ENCODE peak calls at places on chromosome 18, in eight cellular contexts. H is small intestine; U is IMR-90; X is psoas muscle; B is CD4-positive, alpha-beta memory T cell; F is pancreas; V is mesendoderm; K is endothelial cell of umbilical vein. Q is an unnamed sample.

GRCh38 chr18:27838230-27838629 is 338.7 kb downstream of the CDH2 start:
- DNase-seq in H (no peak), U (no peak), X (no peak), B (no peak), F (no peak), V (no peak), K (no peak), Q (no peak)

GRCh38 chr18:11497585-11497984 is 111.8 kb upstream of the SLC35G4 start:
- DNase-seq in H (no peak), U (peak), X (peak), B (no peak), F (no peak), V (no peak), K (no peak), Q (peak)

GRCh38 chr18:24989760-24990547 is 362.0 kb downstream of the ZNF521 start:
- DNase-seq in H (peak), U (no peak), X (no peak), B (no peak), F (no peak), V (peak), K (peak), Q (no peak)

GRCh38 chr18:42242758-42243157 is 287.7 kb downstream of the PIK3C3 start:
- DNase-seq in H (no peak), U (no peak), X (no peak), B (no peak), F (no peak), V (no peak), K (no peak), Q (no peak)

GRCh38 chr18:77397617-77398016 is 148.0 kb downstream of the GALR1 start:
- DNase-seq in H (no peak), U (no peak), X (no peak), B (no peak), F (no peak), V (no peak), K (no peak), Q (no peak)

GRCh38 chr18:23710068-23710527 is 20.8 kb downstream of the LAMA3 start:
- DNase-seq in H (peak), U (peak), X (no peak), B (no peak), F (no peak), V (peak), K (no peak), Q (no peak)

GRCh38 chr18:48228301-48228715 is 180.9 kb downstream of the ZBTB7C start:
- DNase-seq in H (no peak), U (no peak), X (peak), B (no peak), F (no peak), V (no peak), K (no peak), Q (no peak)

GRCh38 chr18:62979900-62980299 is 264.6 kb downstream of the PHLPP1 start:
- DNase-seq in H (no peak), U (no peak), X (no peak), B (no peak), F (no peak), V (no peak), K (no peak), Q (no peak)

GRCh38 chr18:37346048-37346447 is 219.6 kb downstream of the CELF4 start:
- DNase-seq in H (no peak), U (no peak), X (no peak), B (no peak), F (no peak), V (peak), K (no peak), Q (no peak)

GRCh38 chr18:76679877-76680276 is 142.5 kb upstream of the ZNF236 start:
- DNase-seq in H (no peak), U (no peak), X (no peak), B (no peak), F (no peak), V (peak), K (no peak), Q (no peak)

GRCh38 chr18:31205273-31205672 is 42.6 kb upstream of the DSC1 start:
- DNase-seq in H (peak), U (no peak), X (no peak), B (no peak), F (no peak), V (no peak), K (no peak), Q (no peak)

GRCh38 chr18:51614967-51615571 is 417.6 kb upstream of the MEX3C start:
- DNase-seq in H (no peak), U (no peak), X (no peak), B (no peak), F (no peak), V (no peak), K (no peak), Q (no peak)

GRCh38 chr18:22214731-22215528 is 45.5 kb downstream of the GATA6 start:
- DNase-seq in H (no peak), U (peak), X (no peak), B (no peak), F (no peak), V (no peak), K (peak), Q (no peak)

GRCh38 chr18:6249788-6250187 is 164.9 kb downstream of the L3MBTL4 start:
- DNase-seq in H (no peak), U (no peak), X (no peak), B (no peak), F (peak), V (no peak), K (no peak), Q (no peak)

GRCh38 chr18:5944448-5944847 is 49.1 kb upstream of the TMEM200C start:
- DNase-seq in H (no peak), U (no peak), X (no peak), B (no peak), F (no peak), V (no peak), K (no peak), Q (no peak)

GRCh38 chr18:72692595-72692994 is 148.5 kb upstream of the CBLN2 start:
- DNase-seq in H (no peak), U (no peak), X (no peak), B (no peak), F (no peak), V (no peak), K (no peak), Q (no peak)

GRCh38 chr18:72410399-72410798 is 133.7 kb downstream of the CBLN2 start:
- DNase-seq in H (no peak), U (no peak), X (no peak), B (no peak), F (no peak), V (no peak), K (no peak), Q (no peak)

GRCh38 chr18:53790817-53791216 is 433.7 kb downstream of the MBD2 start:
- DNase-seq in H (no peak), U (no peak), X (no peak), B (no peak), F (no peak), V (no peak), K (no peak), Q (no peak)

GRCh38 chr18:56789004-56789888 is 138.1 kb downstream of the WDR7 start:
- DNase-seq in H (peak), U (peak), X (no peak), B (no peak), F (no peak), V (peak), K (peak), Q (peak)

GRCh38 chr18:4450065-4450676 is 4.9 kb downstream of the DLGAP1 start:
- DNase-seq in H (no peak), U (no peak), X (no peak), B (no peak), F (no peak), V (peak), K (no peak), Q (peak)

GRCh38 chr18:62525611-62526010 is 2.8 kb downstream of the ZCCHC2 start:
- DNase-seq in H (peak), U (no peak), X (no peak), B (no peak), F (no peak), V (no peak), K (no peak), Q (no peak)

GRCh38 chr18:68763082-68763481 is 34.8 kb upstream of the CCDC102B start:
- DNase-seq in H (no peak), U (peak), X (no peak), B (no peak), F (no peak), V (no peak), K (peak), Q (no peak)

GRCh38 chr18:39455300-39455699 is 1889.7 kb upstream of the CELF4 start:
- DNase-seq in H (no peak), U (peak), X (no peak), B (no peak), F (no peak), V (no peak), K (peak), Q (no peak)

GRCh38 chr18:48627216-48627615 is 88.4 kb downstream of the CTIF start:
- DNase-seq in H (no peak), U (peak), X (no peak), B (no peak), F (no peak), V (peak), K (peak), Q (no peak)

GRCh38 chr18:63322908-63323634 is 3.5 kb upstream of the BCL2 start:
- DNase-seq in H (peak), U (peak), X (no peak), B (peak), F (peak), V (peak), K (peak), Q (peak)

GRCh38 chr18:377088-377487 is 109.2 kb upstream of the THOC1 start:
- DNase-seq in H (no peak), U (no peak), X (no peak), B (no peak), F (no peak), V (no peak), K (no peak), Q (no peak)

GRCh38 chr18:63169853-63170252 is 149.7 kb downstream of the BCL2 start:
- DNase-seq in H (no peak), U (no peak), X (no peak), B (no peak), F (no peak), V (no peak), K (no peak), Q (no peak)

GRCh38 chr18:78208052-78208451 is 771.6 kb upstream of the SALL3 start:
- DNase-seq in H (no peak), U (no peak), X (no peak), B (no peak), F (no peak), V (no peak), K (no peak), Q (no peak)

GRCh38 chr18:31563778-31564177 is 27.9 kb upstream of the TTR start:
- DNase-seq in H (no peak), U (no peak), X (no peak), B (no peak), F (no peak), V (no peak), K (no peak), Q (no peak)

GRCh38 chr18:44740000-44740399 is 59.3 kb downstream of the SETBP1 start:
- DNase-seq in H (no peak), U (no peak), X (no peak), B (no peak), F (peak), V (peak), K (no peak), Q (no peak)
- H3K27ac ChIP-seq in H (no peak), U (no peak), X (no peak), B (no peak), F (no peak), V (no peak), K (no peak), Q (no peak)

DNA sequence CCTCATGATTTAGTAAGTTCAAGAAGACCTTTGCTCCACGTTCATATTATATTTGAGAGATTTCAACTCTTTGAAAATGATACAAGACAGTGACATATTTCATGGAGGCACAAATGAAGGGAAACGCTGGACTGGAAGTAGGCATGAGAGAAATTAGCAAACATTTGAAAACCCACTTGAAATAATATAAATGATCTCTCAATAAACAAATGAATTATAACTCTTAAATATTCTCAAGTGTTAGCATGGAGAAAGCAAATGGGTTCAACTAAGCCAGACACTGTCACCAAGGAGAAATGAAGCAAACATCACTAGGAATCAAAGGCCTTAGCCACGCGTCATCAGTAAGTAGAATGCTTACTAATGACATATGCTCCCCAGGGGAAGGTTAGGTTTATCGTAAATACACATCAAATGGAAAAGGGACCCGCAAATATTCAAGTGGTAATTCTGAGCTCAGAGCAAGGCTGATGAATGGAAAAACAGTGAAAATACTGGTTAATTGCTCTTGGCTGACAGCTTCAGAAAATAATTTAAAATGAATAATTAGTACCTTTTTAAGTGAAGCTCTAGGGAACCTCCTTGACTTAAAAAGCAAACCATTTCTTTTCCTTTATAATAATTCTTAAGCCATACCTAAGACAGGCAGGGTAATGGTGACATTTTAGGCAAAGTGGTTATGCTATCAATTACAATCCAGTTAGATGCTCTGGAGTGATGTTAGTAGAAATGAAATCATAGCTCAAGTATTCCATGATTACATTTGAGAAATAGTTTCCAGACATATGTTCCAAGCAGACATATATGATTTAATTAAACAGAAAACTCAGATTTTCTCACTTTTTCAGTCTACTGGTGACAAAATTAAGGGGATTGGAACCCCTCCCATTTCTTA is 101.5 kb downstream of the ALPK2 start:
- DNase-seq in H (peak), U (peak), X (no peak), B (no peak), F (no peak), V (no peak), K (no peak), Q (no peak)
- H3K27ac ChIP-seq in H (peak), U (no peak), X (no peak), B (no peak), F (no peak), V (no peak), K (no peak), Q (no peak)

DNA sequence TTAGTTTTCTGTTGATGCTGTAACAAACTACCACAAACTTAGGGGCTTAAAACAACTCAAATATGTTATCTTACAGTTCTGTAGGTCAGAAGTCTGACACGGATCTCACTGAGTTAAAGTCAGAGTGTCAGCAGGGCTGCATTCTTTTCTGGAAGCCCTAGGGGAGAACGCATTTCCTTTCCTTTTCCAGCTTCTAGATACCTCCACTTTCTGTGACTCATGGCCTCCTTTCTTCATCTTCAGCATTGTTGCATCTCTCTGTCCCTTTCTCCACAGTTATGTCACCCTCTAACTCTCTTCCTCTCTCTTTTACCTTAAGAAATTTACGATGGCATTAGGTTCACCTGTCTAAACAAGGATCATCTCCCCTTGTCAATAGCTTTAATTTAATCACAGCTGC is 13.3 kb upstream of the PPP4R1 start:
- DNase-seq in H (no peak), U (peak), X (no peak), B (no peak), F (no peak), V (peak), K (no peak), Q (no peak)
- H3K27ac ChIP-seq in H (no peak), U (no peak), X (no peak), B (no peak), F (no peak), V (no peak), K (no peak), Q (no peak)

GRCh38 chr18:36316246-36316645 is 18.7 kb downstream of the FHOD3 start:
- DNase-seq in H (no peak), U (no peak), X (no peak), B (no peak), F (no peak), V (no peak), K (no peak), Q (no peak)
- H3K27ac ChIP-seq in H (no peak), U (no peak), X (no peak), B (no peak), F (no peak), V (no peak), K (no peak), Q (no peak)

GRCh38 chr18:10405014-10405493 is 49.4 kb upstream of the APCDD1 start:
- DNase-seq in H (no peak), U (no peak), X (no peak), B (no peak), F (no peak), V (peak), K (no peak), Q (no peak)

GRCh38 chr18:10402876-10403559 is 51.4 kb upstream of the APCDD1 start:
- DNase-seq in H (no peak), U (no peak), X (no peak), B (no peak), F (no peak), V (no peak), K (no peak), Q (no peak)

GRCh38 chr18:10406172-10406663 is 48.2 kb upstream of the APCDD1 start:
- DNase-seq in H (no peak), U (no peak), X (no peak), B (no peak), F (no peak), V (peak), K (peak), Q (no peak)

GRCh38 chr18:10403675-10404074 is 50.8 kb upstream of the APCDD1 start:
- DNase-seq in H (no peak), U (no peak), X (no peak), B (no peak), F (no peak), V (no peak), K (no peak), Q (no peak)

GRCh38 chr18:10404148-10404547 is 50.3 kb upstream of the APCDD1 start:
- DNase-seq in H (no peak), U (no peak), X (no peak), B (no peak), F (no peak), V (peak), K (no peak), Q (no peak)
- H3K27ac ChIP-seq in H (no peak), U (no peak), X (no peak), B (no peak), F (no peak), V (peak), K (no peak), Q (no peak)

GRCh38 chr18:74895686-74896085 is 298.0 kb downstream of the ZNF407 start:
- DNase-seq in H (no peak), U (peak), X (no peak), B (no peak), F (no peak), V (no peak), K (peak), Q (peak)

GRCh38 chr18:74897971-74898657 is 300.4 kb downstream of the ZNF407 start:
- DNase-seq in H (no peak), U (peak), X (no peak), B (no peak), F (no peak), V (no peak), K (peak), Q (peak)

GRCh38 chr18:74896390-74896991 is 298.8 kb downstream of the ZNF407 start:
- DNase-seq in H (peak), U (peak), X (no peak), B (peak), F (peak), V (peak), K (peak), Q (peak)

GRCh38 chr18:74892066-74892627 is 294.5 kb downstream of the ZNF407 start:
- DNase-seq in H (no peak), U (no peak), X (no peak), B (no peak), F (no peak), V (no peak), K (no peak), Q (no peak)
- H3K27ac ChIP-seq in H (no peak), U (no peak), X (no peak), B (no peak), F (no peak), V (no peak), K (no peak), Q (no peak)

DNA sequence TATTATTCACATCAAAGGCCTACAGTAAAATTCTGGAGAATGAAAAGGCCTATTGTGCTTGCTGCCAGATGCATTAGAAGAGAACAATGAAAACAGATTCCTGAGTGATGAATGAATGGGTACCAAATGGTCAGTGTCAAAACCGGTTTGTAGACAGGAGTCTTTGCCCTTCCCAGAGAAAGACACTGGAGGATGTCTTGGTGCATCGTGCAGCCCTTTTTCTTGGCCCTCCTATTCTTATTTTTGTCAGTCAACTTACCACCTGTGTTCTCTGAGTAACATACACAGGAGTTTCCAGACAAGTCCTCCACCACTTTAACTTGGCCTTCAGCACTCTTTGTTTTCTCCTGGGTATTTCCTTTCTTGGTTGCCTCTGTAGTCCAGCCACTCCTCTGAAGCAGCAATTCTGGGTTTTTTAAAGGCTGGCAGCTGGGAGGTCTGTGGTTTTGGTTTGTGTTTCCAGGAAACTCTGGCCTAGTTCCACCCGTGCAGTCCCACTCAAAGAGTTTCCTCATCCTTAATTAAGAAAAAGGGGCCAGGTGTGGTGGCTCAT is 29.4 kb downstream of the PSTPIP2 start:
- DNase-seq in H (no peak), U (peak), X (no peak), B (no peak), F (no peak), V (peak), K (no peak), Q (peak)
- H3K27ac ChIP-seq in H (no peak), U (no peak), X (no peak), B (no peak), F (no peak), V (no peak), K (no peak), Q (peak)

DNA sequence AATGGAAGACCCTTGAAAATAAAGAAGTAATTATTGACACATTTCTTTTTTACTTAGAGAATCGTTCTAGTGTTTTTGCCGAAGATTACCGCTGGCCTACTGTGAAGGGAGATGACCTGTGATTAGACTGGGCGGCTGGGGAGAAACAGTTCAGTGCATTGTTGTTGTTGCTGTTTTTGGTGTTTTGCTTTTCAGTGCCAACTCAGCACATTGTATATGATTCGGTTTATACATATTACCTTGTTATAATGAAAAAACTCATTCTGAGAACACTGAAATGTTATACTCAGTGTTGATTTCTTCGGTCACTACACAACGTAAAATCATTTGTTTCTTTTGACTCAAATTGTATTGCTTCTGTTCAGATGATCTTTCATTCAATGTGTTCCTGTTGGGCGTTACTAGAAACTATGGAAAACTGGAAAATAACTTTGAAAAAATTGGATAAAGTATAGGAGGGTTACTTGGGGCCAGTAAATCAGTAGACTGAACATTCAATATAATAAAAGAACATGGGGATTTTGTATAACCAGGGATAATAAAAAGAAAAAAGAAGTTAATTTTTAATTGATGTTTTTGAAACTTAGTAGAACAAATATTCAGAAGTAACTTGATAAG is 3.3 kb downstream of the PMAIP1 start:
- DNase-seq in H (no peak), U (no peak), X (no peak), B (no peak), F (no peak), V (no peak), K (no peak), Q (no peak)
- H3K27ac ChIP-seq in H (no peak), U (no peak), X (no peak), B (peak), F (no peak), V (no peak), K (no peak), Q (no peak)